ENCODE peak calls at places on chromosomes 7 and 10, in seven cellular contexts. G is GM12891, R is H1, B is HepG2, D is SK-N-SH, V is K562, J is GM12878. N is an unnamed sample.

GRCh38 chr10:86688398-86688921 is 20.1 kb downstream of the LDB3 start:
- DNase-seq in G (peak), R (peak), B (peak), D (peak), V (peak), J (no peak), N (peak)

GRCh38 chr10:49613882-49614241 is at the start of gene CHAT:
- DNase-seq in G (no peak), R (no peak), B (no peak), D (no peak), V (no peak), J (no peak), N (no peak)

GRCh38 chr7:120064565-120064964 is 208.4 kb upstream of the KCND2 start:
- DNase-seq in G (no peak), R (no peak), B (no peak), D (no peak), V (no peak), J (peak), N (no peak)

GRCh38 chr10:78895469-78895868 is 173.3 kb upstream of the ZMIZ1 start:
- DNase-seq in G (no peak), R (no peak), B (no peak), D (no peak), V (no peak), J (no peak), N (no peak)

GRCh38 chr7:23471090-23471859 is 984 bp upstream of the IGF2BP3 start:
- DNase-seq in G (peak), R (no peak), B (peak), D (peak), V (peak), J (no peak), N (peak)

GRCh38 chr10:116720241-116721047 is 21.9 kb downstream of the HSPA12A start:
- DNase-seq in G (no peak), R (no peak), B (peak), D (no peak), V (no peak), J (no peak), N (no peak)

GRCh38 chr7:2098056-2098455 is 134.7 kb downstream of the MAD1L1 start:
- DNase-seq in G (no peak), R (no peak), B (no peak), D (no peak), V (no peak), J (no peak), N (no peak)

GRCh38 chr7:44735403-44736165 is 13.1 kb upstream of the ZMIZ2 start:
- DNase-seq in G (no peak), R (no peak), B (peak), D (no peak), V (no peak), J (peak), N (no peak)

GRCh38 chr7:35905555-35905954 is 104.7 kb downstream of the SEPTIN7 start:
- DNase-seq in G (no peak), R (no peak), B (no peak), D (no peak), V (no peak), J (no peak), N (no peak)

GRCh38 chr7:107838816-107839584 is 36.0 kb upstream of the SLC26A3 start:
- DNase-seq in G (no peak), R (no peak), B (no peak), D (no peak), V (no peak), J (no peak), N (no peak)

GRCh38 chr10:63208981-63209380 is 75.9 kb downstream of the NRBF2 start:
- DNase-seq in G (no peak), R (no peak), B (no peak), D (no peak), V (no peak), J (no peak), N (no peak)

GRCh38 chr10:62732841-62733653 is 71.5 kb upstream of the ADO start:
- DNase-seq in G (no peak), R (no peak), B (no peak), D (no peak), V (no peak), J (peak), N (peak)

GRCh38 chr10:6217621-6218020 is 14.9 kb downstream of the PFKFB3 start:
- DNase-seq in G (no peak), R (no peak), B (no peak), D (no peak), V (no peak), J (no peak), N (no peak)

GRCh38 chr7:2645274-2645868 is 13.6 kb downstream of the TTYH3 start:
- DNase-seq in G (peak), R (no peak), B (no peak), D (peak), V (no peak), J (no peak), N (peak)

GRCh38 chr7:31192996-31193395 is 140.9 kb downstream of the ADCYAP1R1 start:
- DNase-seq in G (peak), R (peak), B (peak), D (peak), V (peak), J (no peak), N (peak)

GRCh38 chr10:4981722-4982471 is 18.7 kb downstream of the AKR1C1 start:
- DNase-seq in G (no peak), R (peak), B (peak), D (peak), V (peak), J (no peak), N (no peak)

GRCh38 chr10:111874586-111874985 is 309.0 kb downstream of the GPAM start:
- DNase-seq in G (no peak), R (no peak), B (no peak), D (no peak), V (no peak), J (no peak), N (no peak)

GRCh38 chr7:148563583-148564274 is 26.8 kb upstream of the C7orf33 start:
- DNase-seq in G (no peak), R (no peak), B (no peak), D (no peak), V (no peak), J (no peak), N (no peak)

GRCh38 chr10:78959217-78959616 is 109.5 kb upstream of the ZMIZ1 start:
- DNase-seq in G (no peak), R (no peak), B (no peak), D (no peak), V (peak), J (no peak), N (no peak)

GRCh38 chr7:3301472-3301778 is 373 bp downstream of the SDK1 start:
- DNase-seq in G (no peak), R (no peak), B (no peak), D (peak), V (no peak), J (no peak), N (no peak)

GRCh38 chr10:113958631-113959382 is 84.9 kb upstream of the ADRB1 start:
- DNase-seq in G (no peak), R (no peak), B (peak), D (no peak), V (no peak), J (no peak), N (no peak)

GRCh38 chr10:72030762-72031543 is 57.4 kb downstream of the SPOCK2 start:
- DNase-seq in G (no peak), R (no peak), B (peak), D (no peak), V (no peak), J (no peak), N (no peak)

GRCh38 chr7:32290015-32290414 is 200.2 kb downstream of the LSM5 start:
- DNase-seq in G (no peak), R (no peak), B (no peak), D (peak), V (no peak), J (no peak), N (no peak)

GRCh38 chr7:55052726-55053431 is 34.1 kb downstream of the EGFR start:
- DNase-seq in G (no peak), R (no peak), B (no peak), D (no peak), V (no peak), J (no peak), N (no peak)

GRCh38 chr10:113273151-113273876 is 279.5 kb upstream of the HABP2 start:
- DNase-seq in G (no peak), R (no peak), B (no peak), D (no peak), V (no peak), J (no peak), N (no peak)

GRCh38 chr10:133475821-133476640 is 22.3 kb downstream of the SCART1 start:
- DNase-seq in G (no peak), R (no peak), B (no peak), D (peak), V (no peak), J (no peak), N (no peak)

GRCh38 chr7:138510003-138510402 is 49.9 kb downstream of the TRIM24 start:
- DNase-seq in G (no peak), R (no peak), B (no peak), D (no peak), V (no peak), J (no peak), N (no peak)

GRCh38 chr10:95517536-95518454 is 43.4 kb downstream of the SORBS1 start:
- DNase-seq in G (no peak), R (no peak), B (peak), D (no peak), V (peak), J (no peak), N (no peak)

GRCh38 chr10:8404721-8405120 is 350.2 kb downstream of the GATA3 start:
- DNase-seq in G (no peak), R (no peak), B (no peak), D (no peak), V (no peak), J (peak), N (no peak)

GRCh38 chr7:82507365-82507975 is 63.9 kb upstream of the CACNA2D1 start:
- DNase-seq in G (no peak), R (no peak), B (no peak), D (no peak), V (no peak), J (no peak), N (no peak)

GRCh38 chr10:66222462-66223046 is 703.3 kb upstream of the LRRTM3 start:
- DNase-seq in G (no peak), R (no peak), B (no peak), D (no peak), V (no peak), J (no peak), N (no peak)

GRCh38 chr10:103481974-103482531 is 3.0 kb upstream of the CALHM3 start:
- DNase-seq in G (peak), R (no peak), B (peak), D (peak), V (peak), J (no peak), N (no peak)
- TF ChIP-seq TAF1 in G (no peak), R (no peak), B (no peak), D (no peak), V (no peak), J (no peak), N (no peak)

GRCh38 chr10:44035474-44036197 is 349.3 kb downstream of the CXCL12 start:
- DNase-seq in G (no peak), R (no peak), B (no peak), D (no peak), V (no peak), J (peak), N (no peak)
- TF ChIP-seq TAF1 in G (no peak), R (no peak), B (no peak), D (no peak), V (no peak), J (no peak), N (no peak)

GRCh38 chr10:55426138-55426537 is 625.1 kb upstream of the PCDH15 start:
- DNase-seq in G (no peak), R (no peak), B (no peak), D (no peak), V (no peak), J (no peak), N (no peak)
- TF ChIP-seq TAF1 in G (no peak), R (no peak), B (no peak), D (no peak), V (no peak), J (no peak), N (no peak)

GRCh38 chr10:101087376-101087775 is 25.6 kb downstream of the KAZALD1 start:
- DNase-seq in G (no peak), R (no peak), B (no peak), D (no peak), V (no peak), J (no peak), N (no peak)

GRCh38 chr10:101089520-101090299 is 27.9 kb downstream of the KAZALD1 start:
- DNase-seq in G (no peak), R (no peak), B (no peak), D (no peak), V (no peak), J (no peak), N (no peak)

GRCh38 chr10:101087965-101088364 is 26.2 kb downstream of the KAZALD1 start:
- DNase-seq in G (no peak), R (no peak), B (no peak), D (peak), V (no peak), J (no peak), N (no peak)

GRCh38 chr10:101090597-101090996 is 28.8 kb downstream of the KAZALD1 start:
- DNase-seq in G (no peak), R (no peak), B (no peak), D (no peak), V (no peak), J (no peak), N (no peak)

GRCh38 chr10:101085846-101086245 is 24.1 kb downstream of the KAZALD1 start:
- DNase-seq in G (no peak), R (no peak), B (no peak), D (no peak), V (no peak), J (no peak), N (no peak)
- TF ChIP-seq TAF1 in G (no peak), R (no peak), B (no peak), D (no peak), V (no peak), J (no peak), N (no peak)

DNA sequence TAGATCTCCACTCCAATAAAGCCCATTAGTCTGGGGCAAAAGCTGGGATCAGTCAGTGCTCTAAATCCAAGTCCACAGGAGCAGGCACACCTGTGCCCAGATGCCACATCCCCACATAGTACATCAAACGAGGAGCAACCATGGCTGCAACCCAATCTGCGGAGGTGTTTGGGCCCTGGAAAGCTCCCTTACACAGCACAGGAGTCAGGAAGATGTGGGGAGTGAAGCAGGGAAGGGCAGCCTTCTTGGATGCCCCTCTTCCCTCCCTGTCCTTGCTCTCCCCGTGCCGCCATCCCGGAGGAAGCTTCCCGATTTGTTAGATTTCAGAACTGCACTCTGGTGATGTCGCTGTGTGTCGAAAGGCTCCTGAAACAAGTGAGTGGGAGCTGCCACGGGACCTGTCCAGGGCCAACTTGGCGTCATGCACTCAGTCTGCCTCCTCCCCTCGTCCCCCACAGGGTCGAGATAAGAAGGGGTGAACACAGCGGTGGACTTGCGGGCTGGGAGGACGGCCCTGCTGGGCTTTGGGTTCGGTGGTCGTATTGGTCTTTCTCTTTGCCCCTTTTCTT is 230.6 kb upstream of the GRB10 start:
- DNase-seq in G (no peak), R (no peak), B (no peak), D (no peak), V (no peak), J (no peak), N (no peak)
- TF ChIP-seq TAF1 in G (no peak), R (no peak), B (no peak), D (no peak), V (no peak), J (no peak), N (no peak)

N was measured in GM12892.